ENCODE peak calls at places on chromosomes 7 and 10, in five cellular contexts. L, S, V, Y and J are unnamed samples.

GRCh38 chr10:44510716-44511115 is 125.8 kb upstream of the CXCL12 start:
- DNase-seq in V (no peak), Y (no peak), L (no peak), S (no peak), J (no peak)

GRCh38 chr10:56142092-56142728 is 218.8 kb downstream of the ZWINT start:
- DNase-seq in V (no peak), S (no peak), L (no peak), Y (no peak), J (no peak)

GRCh38 chr7:43240565-43240964 is 128.1 kb downstream of the HECW1 start:
- DNase-seq in L (no peak), Y (no peak), V (no peak), S (peak; percentile 9), J (no peak)

GRCh38 chr10:48574322-48574796 is 30.5 kb downstream of the ARHGAP22 start:
- DNase-seq in Y (no peak), L (no peak), V (no peak), S (no peak), J (no peak)

GRCh38 chr10:52308251-52309031 is 5.6 kb upstream of the DKK1 start:
- DNase-seq in L (peak; percentile 5), S (peak; percentile 43), Y (no peak), V (no peak), J (no peak)

GRCh38 chr10:21315321-21316220 is 209.9 kb downstream of the SKIDA1 start:
- DNase-seq in Y (no peak), V (no peak), S (no peak), L (no peak), J (no peak)

GRCh38 chr7:102220229-102220850 is 66.3 kb upstream of the SH2B2 start:
- DNase-seq in V (no peak), Y (no peak), S (no peak), L (no peak), J (no peak)

GRCh38 chr10:80473096-80473657 is 19.1 kb downstream of the TSPAN14 start:
- DNase-seq in Y (no peak), V (no peak), S (no peak), L (no peak), J (no peak)